ENCODE peak calls at places on chromosomes 11 and 22, in five cellular contexts. One of them, this sample, is unnamed.

GRCh38 chr11:118530180-118530682 is 761 bp upstream of the TMEM25 start:
- DNase-seq in K562: peak
- DNase-seq in breast epithelium: no peak
- DNase-seq in HCT116: no peak
- DNase-seq in prostate gland: peak
- DNase-seq in this sample: no peak

GRCh38 chr11:114011443-114011842 is 36.5 kb downstream of the HTR3A start:
- DNase-seq in K562: no peak
- DNase-seq in HCT116: no peak
- DNase-seq in prostate gland: no peak
- DNase-seq in breast epithelium: no peak
- DNase-seq in this sample: no peak

GRCh38 chr11:1307998-1308744 is 1.3 kb downstream of the TOLLIP start:
- DNase-seq in breast epithelium: no peak
- DNase-seq in HCT116: no peak
- DNase-seq in prostate gland: no peak
- DNase-seq in K562: no peak
- DNase-seq in this sample: peak

GRCh38 chr11:20162340-20162739 is 2.1 kb upstream of the DBX1 start:
- DNase-seq in prostate gland: no peak
- DNase-seq in breast epithelium: no peak
- DNase-seq in K562: no peak
- DNase-seq in HCT116: no peak
- DNase-seq in this sample: no peak

GRCh38 chr11:105298630-105299029 is 159.1 kb upstream of the CARD18 start:
- DNase-seq in breast epithelium: no peak
- DNase-seq in HCT116: no peak
- DNase-seq in K562: no peak
- DNase-seq in prostate gland: no peak
- DNase-seq in this sample: no peak

GRCh38 chr11:18498039-18498438 is 28.7 kb downstream of the TSG101 start:
- DNase-seq in breast epithelium: no peak
- DNase-seq in HCT116: no peak
- DNase-seq in K562: no peak
- DNase-seq in prostate gland: no peak
- DNase-seq in this sample: no peak

GRCh38 chr11:19253149-19253540 is 12.4 kb upstream of the E2F8 start:
- DNase-seq in HCT116: no peak
- DNase-seq in K562: no peak
- DNase-seq in prostate gland: no peak
- DNase-seq in breast epithelium: no peak
- DNase-seq in this sample: no peak

GRCh38 chr11:68542617-68543016 is 82.1 kb downstream of the PPP6R3 start:
- DNase-seq in prostate gland: no peak
- DNase-seq in K562: no peak
- DNase-seq in breast epithelium: no peak
- DNase-seq in HCT116: no peak
- DNase-seq in this sample: no peak

GRCh38 chr11:47955356-47955755 is 25.0 kb upstream of the PTPRJ start:
- DNase-seq in HCT116: no peak
- DNase-seq in K562: no peak
- DNase-seq in breast epithelium: no peak
- DNase-seq in prostate gland: no peak
- DNase-seq in this sample: no peak

GRCh38 chr22:19775496-19776325 is 15.1 kb downstream of the TBX1 start:
- DNase-seq in K562: no peak
- DNase-seq in HCT116: no peak
- DNase-seq in prostate gland: no peak
- DNase-seq in breast epithelium: no peak
- DNase-seq in this sample: peak

GRCh38 chr11:848380-848931 is 5.8 kb downstream of the TSPAN4 start:
- DNase-seq in breast epithelium: no peak
- DNase-seq in prostate gland: no peak
- DNase-seq in HCT116: no peak
- DNase-seq in K562: peak
- DNase-seq in this sample: peak

GRCh38 chr11:95262994-95263764 is 32.2 kb upstream of the SESN3 start:
- DNase-seq in HCT116: no peak
- DNase-seq in breast epithelium: no peak
- DNase-seq in K562: no peak
- DNase-seq in prostate gland: no peak
- DNase-seq in this sample: no peak

GRCh38 chr22:23184764-23185113 is 4.4 kb downstream of the BCR start:
- DNase-seq in prostate gland: no peak
- DNase-seq in K562: no peak
- DNase-seq in breast epithelium: no peak
- DNase-seq in HCT116: no peak
- DNase-seq in this sample: no peak

GRCh38 chr22:23184100-23184763 is 3.9 kb downstream of the BCR start:
- DNase-seq in K562: peak
- DNase-seq in HCT116: no peak
- DNase-seq in prostate gland: no peak
- DNase-seq in breast epithelium: no peak
- DNase-seq in this sample: no peak

GRCh38 chr22:23187871-23188700 is 7.8 kb downstream of the BCR start:
- DNase-seq in breast epithelium: no peak
- DNase-seq in HCT116: no peak
- DNase-seq in prostate gland: no peak
- DNase-seq in K562: no peak
- DNase-seq in this sample: no peak

GRCh38 chr22:23190526-23190925 is 10.2 kb downstream of the BCR start:
- DNase-seq in breast epithelium: no peak
- DNase-seq in K562: no peak
- DNase-seq in HCT116: no peak
- DNase-seq in prostate gland: no peak
- DNase-seq in this sample: no peak

DNA sequence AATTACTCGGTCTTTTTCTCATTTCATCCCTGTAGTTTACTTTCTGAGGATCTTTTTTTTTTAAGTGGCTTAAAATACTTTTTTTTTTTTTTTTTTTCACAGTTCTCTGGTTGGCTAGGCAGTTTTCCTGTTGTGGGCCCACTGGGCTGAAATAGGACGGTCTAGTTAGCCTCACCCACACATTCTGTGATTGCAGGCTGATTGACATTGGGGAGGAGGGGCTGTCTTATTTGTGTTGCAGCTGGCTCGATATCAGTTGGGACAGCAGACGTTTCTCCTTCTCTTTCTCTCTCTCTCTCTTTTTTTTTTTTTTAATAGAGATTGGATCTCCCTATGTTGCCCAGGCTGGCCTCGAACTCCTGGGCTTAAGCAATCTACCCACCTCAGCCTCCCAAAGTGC is 6.9 kb downstream of the BCR start:
- DNase-seq in prostate gland: no peak
- DNase-seq in HCT116: no peak
- DNase-seq in breast epithelium: no peak
- DNase-seq in K562: peak
- DNase-seq in this sample: no peak
- TF ChIP-seq POLR2AphosphoS5 in prostate gland: no peak
- TF ChIP-seq POLR2AphosphoS5 in HCT116: no peak
- TF ChIP-seq POLR2AphosphoS5 in breast epithelium: no peak
- TF ChIP-seq POLR2AphosphoS5 in K562: no peak
- TF ChIP-seq POLR2AphosphoS5 in this sample: no peak

DNA sequence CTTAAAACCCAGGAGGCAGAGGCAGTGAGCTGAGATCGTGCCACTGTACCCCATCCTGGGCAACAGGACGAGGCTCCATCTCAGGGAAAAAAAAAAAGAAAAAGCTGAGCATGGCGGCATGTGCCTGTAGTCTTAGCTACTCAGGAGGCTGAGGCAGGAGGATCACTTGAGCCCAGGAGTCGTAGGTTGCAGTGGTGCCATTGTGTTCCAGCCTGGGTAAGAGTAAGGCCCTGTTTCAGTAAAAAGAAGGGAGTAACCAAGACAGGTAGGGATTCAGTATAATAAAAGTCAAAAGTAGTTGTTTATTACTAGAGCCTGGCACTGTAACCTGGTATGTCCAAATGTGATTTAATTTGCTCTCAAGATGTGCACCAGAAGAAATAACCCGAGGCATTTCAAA is 8.1 kb upstream of the RAB30 start:
- DNase-seq in breast epithelium: no peak
- DNase-seq in prostate gland: no peak
- DNase-seq in K562: no peak
- DNase-seq in HCT116: no peak
- DNase-seq in this sample: no peak
- TF ChIP-seq POLR2AphosphoS5 in breast epithelium: no peak
- TF ChIP-seq POLR2AphosphoS5 in prostate gland: no peak
- TF ChIP-seq POLR2AphosphoS5 in K562: no peak
- TF ChIP-seq POLR2AphosphoS5 in HCT116: no peak
- TF ChIP-seq POLR2AphosphoS5 in this sample: no peak

GRCh38 chr11:128052912-128053641 is 534.3 kb downstream of the ETS1 start:
- DNase-seq in breast epithelium: no peak
- DNase-seq in prostate gland: no peak
- DNase-seq in K562: no peak
- DNase-seq in HCT116: no peak
- DNase-seq in this sample: no peak
- TF ChIP-seq POLR2AphosphoS5 in breast epithelium: no peak
- TF ChIP-seq POLR2AphosphoS5 in prostate gland: peak
- TF ChIP-seq POLR2AphosphoS5 in K562: no peak
- TF ChIP-seq POLR2AphosphoS5 in HCT116: no peak
- TF ChIP-seq POLR2AphosphoS5 in this sample: no peak

GRCh38 chr22:35894937-35895708 is 133.5 kb downstream of the RBFOX2 start:
- DNase-seq in breast epithelium: peak
- DNase-seq in HCT116: no peak
- DNase-seq in K562: no peak
- DNase-seq in prostate gland: peak
- DNase-seq in this sample: no peak

GRCh38 chr22:35892192-35892591 is 136.4 kb downstream of the RBFOX2 start:
- DNase-seq in prostate gland: no peak
- DNase-seq in K562: no peak
- DNase-seq in breast epithelium: no peak
- DNase-seq in HCT116: no peak
- DNase-seq in this sample: no peak

GRCh38 chr22:35894464-35894878 is 134.2 kb downstream of the RBFOX2 start:
- DNase-seq in K562: no peak
- DNase-seq in HCT116: no peak
- DNase-seq in breast epithelium: peak
- DNase-seq in prostate gland: no peak
- DNase-seq in this sample: no peak

GRCh38 chr22:35891442-35891841 is 137.2 kb downstream of the RBFOX2 start:
- DNase-seq in K562: no peak
- DNase-seq in breast epithelium: no peak
- DNase-seq in HCT116: no peak
- DNase-seq in prostate gland: no peak
- DNase-seq in this sample: no peak

GRCh38 chr22:35893698-35894097 is 134.9 kb downstream of the RBFOX2 start:
- DNase-seq in HCT116: no peak
- DNase-seq in breast epithelium: no peak
- DNase-seq in K562: no peak
- DNase-seq in prostate gland: no peak
- DNase-seq in this sample: no peak
- TF ChIP-seq POLR2AphosphoS5 in HCT116: no peak
- TF ChIP-seq POLR2AphosphoS5 in breast epithelium: no peak
- TF ChIP-seq POLR2AphosphoS5 in K562: no peak
- TF ChIP-seq POLR2AphosphoS5 in prostate gland: no peak
- TF ChIP-seq POLR2AphosphoS5 in this sample: no peak

GRCh38 chr11:72223615-72224586 is 666 bp upstream of the INPPL1 start:
- DNase-seq in prostate gland: peak
- DNase-seq in breast epithelium: peak
- DNase-seq in HCT116: peak
- DNase-seq in K562: peak
- DNase-seq in this sample: peak
- TF ChIP-seq POLR2AphosphoS5 in prostate gland: no peak
- TF ChIP-seq POLR2AphosphoS5 in breast epithelium: no peak
- TF ChIP-seq POLR2AphosphoS5 in HCT116: peak
- TF ChIP-seq POLR2AphosphoS5 in K562: peak
- TF ChIP-seq POLR2AphosphoS5 in this sample: no peak

DNA sequence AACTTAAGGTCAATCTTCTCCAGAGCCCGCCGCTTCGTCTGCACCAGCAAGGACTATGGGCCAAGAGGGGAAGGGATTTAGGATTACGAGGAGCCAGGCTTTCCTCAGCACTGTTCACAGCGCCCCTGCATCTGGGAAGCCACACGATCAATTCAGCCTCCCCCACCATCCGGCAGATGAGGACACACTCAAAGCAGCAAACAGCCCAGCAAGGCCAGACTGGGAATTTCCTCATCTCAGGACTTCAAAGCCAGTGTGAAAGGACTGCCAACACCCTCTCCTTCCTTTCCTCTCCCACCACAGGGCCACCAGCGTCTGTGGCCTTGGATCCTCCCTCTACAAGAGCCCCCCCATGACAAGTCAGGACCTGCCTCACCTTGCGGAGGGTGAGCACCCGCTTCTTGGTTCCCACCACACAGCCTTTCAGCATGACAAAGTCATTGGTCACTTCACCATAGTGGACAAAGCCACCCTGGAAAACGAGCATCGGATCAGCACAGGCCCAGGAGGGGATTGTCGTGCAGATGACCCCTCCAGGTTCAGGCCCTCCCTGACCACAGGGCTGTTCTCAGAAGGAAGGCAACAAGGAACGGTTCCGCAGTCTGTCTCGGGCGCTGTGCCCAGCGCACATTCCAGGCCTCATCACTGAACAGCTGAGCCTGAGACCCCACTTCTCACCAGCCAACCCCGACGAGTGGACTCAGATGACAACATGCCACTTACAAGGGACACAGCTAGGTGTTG is 6.0 kb downstream of the RPL3 start:
- DNase-seq in prostate gland: no peak
- DNase-seq in breast epithelium: peak
- DNase-seq in HCT116: no peak
- DNase-seq in K562: no peak
- DNase-seq in this sample: no peak
- TF ChIP-seq POLR2AphosphoS5 in prostate gland: no peak
- TF ChIP-seq POLR2AphosphoS5 in breast epithelium: no peak
- TF ChIP-seq POLR2AphosphoS5 in HCT116: no peak
- TF ChIP-seq POLR2AphosphoS5 in K562: no peak
- TF ChIP-seq POLR2AphosphoS5 in this sample: peak

GRCh38 chr11:57644748-57645715 is 4.7 kb downstream of the YPEL4 start:
- DNase-seq in HCT116: peak
- DNase-seq in breast epithelium: peak
- DNase-seq in K562: peak
- DNase-seq in prostate gland: peak
- DNase-seq in this sample: peak
- TF ChIP-seq POLR2AphosphoS5 in HCT116: no peak
- TF ChIP-seq POLR2AphosphoS5 in breast epithelium: no peak
- TF ChIP-seq POLR2AphosphoS5 in K562: no peak
- TF ChIP-seq POLR2AphosphoS5 in prostate gland: peak
- TF ChIP-seq POLR2AphosphoS5 in this sample: no peak

GRCh38 chr22:33927752-33928151 is 7.5 kb upstream of the LARGE1 start:
- DNase-seq in K562: no peak
- DNase-seq in prostate gland: no peak
- DNase-seq in breast epithelium: no peak
- DNase-seq in HCT116: no peak
- DNase-seq in this sample: no peak
- TF ChIP-seq POLR2AphosphoS5 in K562: no peak
- TF ChIP-seq POLR2AphosphoS5 in prostate gland: no peak
- TF ChIP-seq POLR2AphosphoS5 in breast epithelium: no peak
- TF ChIP-seq POLR2AphosphoS5 in HCT116: no peak
- TF ChIP-seq POLR2AphosphoS5 in this sample: no peak